ENCODE peak calls at places on chromosome 12, in four cellular contexts. F is heart left ventricle, X is body of pancreas, K is fibroblast of lung. Q is an unnamed sample.

GRCh38 chr12:65911321-65911720 is 87.0 kb downstream of the HMGA2 start:
- DNase-seq in F (no peak), X (peak; percentile 73), K (peak; percentile 62), Q (no peak)

GRCh38 chr12:116039081-116039480 is 238.4 kb downstream of the MED13L start:
- DNase-seq in F (no peak), X (no peak), K (no peak), Q (no peak)

GRCh38 chr12:14896477-14897184 is 11.0 kb upstream of the MGP start:
- DNase-seq in F (no peak), X (no peak), K (peak; percentile 80), Q (no peak)

GRCh38 chr12:123945441-123946151 is 27.0 kb downstream of the CCDC92 start:
- DNase-seq in F (no peak), X (no peak), K (no peak), Q (no peak)

GRCh38 chr12:88716240-88716639 is 136.0 kb upstream of the KITLG start:
- DNase-seq in F (no peak), X (peak; percentile 81), K (no peak), Q (no peak)

GRCh38 chr12:21839776-21840175 is 65.3 kb upstream of the KCNJ8 start:
- DNase-seq in F (no peak), X (no peak), K (no peak), Q (no peak)

GRCh38 chr12:42935756-42936155 is 346.2 kb upstream of the PRICKLE1 start:
- DNase-seq in F (no peak), X (no peak), K (peak; percentile 86), Q (peak; percentile 26)

GRCh38 chr12:125029756-125030358 is 35.4 kb upstream of the AACS start:
- DNase-seq in F (no peak), X (no peak), K (no peak), Q (no peak)

GRCh38 chr12:85260904-85261303 is 19.1 kb upstream of the ALX1 start:
- DNase-seq in F (no peak), X (no peak), K (no peak), Q (no peak)

GRCh38 chr12:30646821-30647220 is 48.8 kb downstream of the IPO8 start:
- DNase-seq in F (no peak), X (no peak), K (no peak), Q (no peak)

GRCh38 chr12:114691196-114691595 is 7.2 kb upstream of the TBX3 start:
- DNase-seq in F (no peak), X (no peak), K (peak; percentile 54), Q (no peak)

GRCh38 chr12:110639336-110640178 is 25.6 kb downstream of the TCTN1 start:
- DNase-seq in F (no peak), X (no peak), K (peak; percentile 79), Q (peak; percentile 14)

GRCh38 chr12:118103601-118104382 is at the start of gene VSIG10:
- DNase-seq in F (peak; percentile 75), X (peak; percentile 85), K (peak; percentile 57), Q (no peak)

GRCh38 chr12:132955094-132955932 is 793 bp downstream of the ZNF605 start:
- DNase-seq in F (peak; percentile 47), X (peak; percentile 44), K (peak; percentile 81), Q (peak; percentile 14)

GRCh38 chr12:70243510-70244331 is 488 bp downstream of the CNOT2 start:
- DNase-seq in F (peak; percentile 73), X (peak; percentile 73), K (peak; percentile 68), Q (no peak)

GRCh38 chr12:31466768-31467167 is 124.2 kb downstream of the DENND5B start:
- DNase-seq in F (no peak), X (no peak), K (no peak), Q (no peak)

GRCh38 chr12:42759622-42760273 is 170.2 kb upstream of the PRICKLE1 start:
- DNase-seq in F (peak; percentile 73), X (peak; percentile 83), K (peak; percentile 75), Q (no peak)

GRCh38 chr12:62345667-62346066 is 85.5 kb downstream of the USP15 start:
- DNase-seq in F (no peak), X (no peak), K (no peak), Q (no peak)

GRCh38 chr12:100279612-100280244 is 12.8 kb downstream of the SCYL2 start:
- DNase-seq in F (no peak), X (no peak), K (no peak), Q (no peak)

GRCh38 chr12:120903382-120903817 is 758 bp downstream of the SPPL3 start:
- DNase-seq in F (peak; percentile 72), X (peak; percentile 61), K (peak; percentile 18), Q (no peak)

GRCh38 chr12:127119600-127120140 is 1147.3 kb upstream of the TMEM132C start:
- DNase-seq in F (no peak), X (no peak), K (no peak), Q (no peak)

GRCh38 chr12:16120027-16120426 is 157.5 kb downstream of the SLC15A5 start:
- DNase-seq in F (no peak), X (no peak), K (no peak), Q (no peak)

GRCh38 chr12:48151103-48151771 is 6.1 kb downstream of the ASB8 start:
- DNase-seq in F (no peak), X (no peak), K (no peak), Q (no peak)
- TF ChIP-seq CTCF in F (no peak), X (no peak), K (no peak), Q (no peak)

DNA sequence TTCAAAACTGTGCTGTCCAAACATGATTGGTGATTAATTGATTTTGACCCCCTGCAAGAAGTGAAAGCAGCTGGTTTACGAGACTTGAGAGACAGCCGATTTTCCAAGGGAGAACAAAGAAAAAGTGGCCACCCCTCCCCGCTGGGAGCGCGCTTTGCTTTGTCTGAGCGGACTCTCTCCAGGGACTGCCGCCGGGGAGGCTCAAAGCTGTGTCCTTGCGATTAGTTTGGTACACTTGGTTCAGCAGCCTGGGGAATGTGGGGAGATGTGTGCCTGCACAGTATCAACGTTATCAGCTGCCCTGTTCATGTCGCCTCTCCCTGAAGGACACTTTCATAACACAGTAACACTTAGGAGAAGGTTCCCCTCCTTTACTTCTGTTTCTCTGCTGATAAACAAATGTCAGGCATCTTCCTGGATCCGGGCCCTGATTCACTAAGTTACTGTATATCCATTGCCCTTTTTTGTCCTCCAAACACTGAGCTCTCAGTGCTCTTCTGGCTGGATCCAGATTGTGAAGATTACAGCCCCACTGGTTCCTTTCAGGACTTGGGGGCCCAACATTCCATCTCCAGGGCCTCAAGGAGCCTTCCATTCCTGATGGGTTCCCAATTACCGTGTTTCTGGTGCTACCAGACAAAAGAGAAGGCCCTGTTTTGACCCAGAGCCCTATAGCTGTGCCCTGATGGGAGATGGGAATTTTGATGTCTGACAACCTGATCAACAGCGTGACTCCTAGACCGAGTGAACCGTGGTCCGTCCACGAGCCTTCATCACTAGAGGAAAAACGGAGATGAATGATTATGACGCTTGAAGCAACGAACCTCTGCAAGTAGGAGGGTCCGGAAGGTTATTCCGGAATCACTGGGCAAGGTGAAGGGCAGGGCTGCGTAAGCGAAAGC is 31.7 kb upstream of the TUBA1C start:
- DNase-seq in F (peak; percentile 82), X (peak; percentile 60), K (peak; percentile 52), Q (no peak)
- H3K4me3 ChIP-seq in F (peak overlapping the region; percentile 27), X (no peak overlapping the region), K (peak overlapping the region; percentile 30), Q (no peak overlapping the region)

GRCh38 chr12:90859591-90859990 is 95.4 kb downstream of the CCER1 start:
- DNase-seq in F (no peak), X (no peak), K (no peak), Q (no peak)
- TF ChIP-seq CTCF in F (no peak), X (no peak), K (no peak), Q (no peak)

GRCh38 chr12:109463776-109464175 is 13.3 kb downstream of the KCTD10 start:
- DNase-seq in F (no peak), X (no peak), K (no peak), Q (no peak)
- H3K4me3 ChIP-seq in F (peak overlapping the region; percentile 36), X (no peak overlapping the region), K (peak overlapping the region; percentile 15), Q (peak overlapping the region; percentile 25)

DNA sequence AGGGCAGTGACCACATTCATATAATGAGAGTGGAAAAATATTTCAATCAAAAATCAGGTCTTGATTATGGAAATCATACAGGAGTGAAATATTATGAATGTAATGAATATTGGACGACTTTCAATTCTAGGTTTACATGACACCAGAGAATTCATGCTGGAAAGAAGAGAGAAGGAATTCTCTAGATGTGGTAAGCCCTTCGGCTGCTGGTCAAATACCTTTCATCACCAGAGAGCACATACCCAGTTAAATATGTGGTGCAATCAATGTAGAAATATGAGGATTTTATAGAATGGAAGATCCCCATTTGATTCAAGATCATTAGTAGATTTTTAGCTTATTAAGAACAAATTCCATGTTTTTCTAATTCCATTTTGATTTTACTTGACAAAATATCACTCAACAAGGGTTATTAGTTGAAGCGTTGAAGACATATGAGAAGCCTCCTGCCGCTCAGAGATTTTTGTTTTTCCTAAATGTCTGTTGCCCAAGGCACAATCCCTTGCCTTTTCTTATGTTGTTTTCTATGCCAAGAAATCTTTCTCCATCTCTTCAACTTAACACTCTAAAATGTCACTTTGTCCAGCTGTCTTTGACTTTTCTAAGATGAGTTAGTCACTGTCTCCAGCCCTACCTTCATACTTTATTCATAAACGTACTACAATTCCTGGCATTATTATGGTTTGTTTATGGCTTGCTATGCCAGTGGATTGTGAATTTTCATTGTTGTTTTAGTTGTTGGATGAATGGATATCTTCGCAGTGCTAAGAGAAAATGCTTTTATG is 72.8 kb upstream of the ZDHHC17 start:
- DNase-seq in F (no peak), X (no peak), K (no peak), Q (no peak)
- TF ChIP-seq CTCF in F (no peak), X (no peak), K (no peak), Q (no peak)

GRCh38 chr12:4610481-4610880 is 38.4 kb downstream of the AKAP3 start:
- DNase-seq in F (no peak), X (no peak), K (no peak), Q (no peak)
- H3K4me3 ChIP-seq in F (no peak overlapping the region), X (no peak overlapping the region), K (no peak overlapping the region), Q (no peak overlapping the region)

GRCh38 chr12:103586132-103586531 is 941 bp upstream of the STAB2 start:
- DNase-seq in F (no peak), X (no peak), K (no peak), Q (no peak)
- TF ChIP-seq CTCF in F (no peak), X (no peak), K (no peak), Q (no peak)

GRCh38 chr12:113467154-113467513 is 4.5 kb downstream of the LHX5 start:
- DNase-seq in F (no peak), X (no peak), K (no peak), Q (no peak)
- H3K4me3 ChIP-seq in F (peak overlapping the region; percentile 48), X (no peak overlapping the region), K (no peak overlapping the region), Q (peak overlapping the region; percentile 18)

GRCh38 chr12:131710464-131711457 is at the start of gene SFSWAP:
- DNase-seq in F (peak; percentile 74), X (peak; percentile 81), K (peak; percentile 82), Q (peak; percentile 22)
- TF ChIP-seq CTCF in F (no peak), X (no peak), K (no peak), Q (no peak)

Q was measured in HFF-Myc.